ENCODE peak calls at places on chromosome 4, in seven cellular contexts. G is psoas muscle, A is lower leg skin, H is GM10248, F is ovary, M is brain microvascular endothelial cell, D is WERI-Rb-1. S is an unnamed sample.

GRCh38 chr4:8355306-8355705 is 85.2 kb downstream of the ACOX3 start:
- DNase-seq in F (no peak), H (no peak), M (peak), D (peak), G (no peak), A (no peak), S (no peak)

GRCh38 chr4:80172203-80172602 is 25.1 kb upstream of the PRDM8 start:
- DNase-seq in D (no peak), H (no peak), G (no peak), M (no peak), F (no peak), A (no peak), S (no peak)

GRCh38 chr4:112189754-112190153 is 41.8 kb upstream of the AP1AR start:
- DNase-seq in G (no peak), A (no peak), M (no peak), F (no peak), D (no peak), H (no peak), S (no peak)

GRCh38 chr4:12492730-12493398 is 991.3 kb downstream of the RAB28 start:
- DNase-seq in M (no peak), A (no peak), F (no peak), D (no peak), H (no peak), G (no peak), S (no peak)

GRCh38 chr4:8392591-8393190 is 47.8 kb downstream of the ACOX3 start:
- DNase-seq in M (no peak), F (no peak), G (no peak), A (no peak), H (no peak), D (peak), S (no peak)

GRCh38 chr4:31461425-31461824 is 741.3 kb downstream of the PCDH7 start:
- DNase-seq in F (no peak), A (peak), M (peak), H (no peak), D (no peak), G (no peak), S (no peak)

GRCh38 chr4:16496501-16496900 is 270.2 kb upstream of the TAPT1 start:
- DNase-seq in M (peak), H (no peak), F (no peak), A (no peak), D (no peak), G (no peak), S (no peak)

GRCh38 chr4:3299538-3300197 is 6.8 kb downstream of the RGS12 start:
- DNase-seq in F (no peak), H (no peak), G (no peak), A (no peak), M (no peak), D (no peak), S (no peak)

GRCh38 chr4:170875868-170876267 is 786.1 kb upstream of the AADAT start:
- DNase-seq in F (no peak), A (no peak), M (no peak), H (no peak), D (peak), G (no peak), S (no peak)

GRCh38 chr4:4558881-4559280 is 17.0 kb upstream of the STX18 start:
- DNase-seq in H (no peak), F (no peak), M (no peak), A (no peak), G (no peak), D (no peak), S (no peak)

GRCh38 chr4:163111588-163111987 is 55.1 kb downstream of the NAF1 start:
- DNase-seq in G (no peak), M (peak), D (peak), A (no peak), H (no peak), F (no peak), S (no peak)

GRCh38 chr4:4388836-4389575 is 2.1 kb downstream of the NSG1 start:
- DNase-seq in A (no peak), D (no peak), M (no peak), F (peak), H (no peak), G (peak), S (no peak)

GRCh38 chr4:122205687-122206086 is 53.6 kb downstream of the BLTP1 start:
- DNase-seq in A (no peak), H (no peak), D (no peak), M (no peak), F (no peak), G (no peak), S (no peak)

GRCh38 chr4:183171484-183172267 is 72.6 kb downstream of the WWC2 start:
- DNase-seq in F (no peak), D (no peak), G (no peak), M (no peak), A (no peak), H (no peak), S (no peak)

GRCh38 chr4:35125995-35126712 is 1118.2 kb downstream of the ARAP2 start:
- DNase-seq in H (no peak), G (no peak), F (no peak), D (no peak), M (no peak), A (no peak), S (no peak)

GRCh38 chr4:88033309-88033708 is 25.9 kb downstream of the PKD2 start:
- DNase-seq in A (peak), G (no peak), M (peak), F (no peak), H (peak), D (peak), S (peak)

GRCh38 chr4:105843941-105844340 is 51.3 kb upstream of the NPNT start:
- DNase-seq in A (no peak), M (no peak), D (no peak), G (no peak), H (no peak), F (no peak), S (no peak)

GRCh38 chr4:165894159-165894558 is 21.1 kb downstream of the TLL1 start:
- DNase-seq in D (no peak), A (no peak), F (no peak), H (no peak), G (no peak), M (no peak), S (no peak)

GRCh38 chr4:108426493-108426892 is 193.9 kb upstream of the RPL34 start:
- DNase-seq in G (no peak), F (no peak), H (no peak), D (no peak), M (peak), A (no peak), S (no peak)

GRCh38 chr4:101345271-101345595 is 2.1 kb downstream of the PPP3CA start:
- DNase-seq in G (no peak), F (no peak), M (peak), A (no peak), H (peak), D (no peak), S (peak)

GRCh38 chr4:101347267-101347556 is at the start of gene PPP3CA:
- DNase-seq in A (no peak), M (no peak), G (no peak), D (no peak), F (no peak), H (no peak), S (no peak)

GRCh38 chr4:101346312-101346561 is 1.1 kb downstream of the PPP3CA start:
- DNase-seq in G (no peak), H (peak), M (no peak), A (peak), D (no peak), F (no peak), S (peak)

GRCh38 chr4:101346562-101347266 is 612 bp downstream of the PPP3CA start:
- DNase-seq in M (peak), A (peak), D (peak), G (peak), F (peak), H (peak), S (peak)

GRCh38 chr4:101345596-101346311 is 1.6 kb downstream of the PPP3CA start:
- DNase-seq in D (peak), A (peak), G (peak), H (peak), F (peak), M (peak), S (peak)
- TF ChIP-seq CTCF in D (no peak), A (no peak), G (no peak), H (no peak), F (no peak), M (peak), S (no peak)

DNA sequence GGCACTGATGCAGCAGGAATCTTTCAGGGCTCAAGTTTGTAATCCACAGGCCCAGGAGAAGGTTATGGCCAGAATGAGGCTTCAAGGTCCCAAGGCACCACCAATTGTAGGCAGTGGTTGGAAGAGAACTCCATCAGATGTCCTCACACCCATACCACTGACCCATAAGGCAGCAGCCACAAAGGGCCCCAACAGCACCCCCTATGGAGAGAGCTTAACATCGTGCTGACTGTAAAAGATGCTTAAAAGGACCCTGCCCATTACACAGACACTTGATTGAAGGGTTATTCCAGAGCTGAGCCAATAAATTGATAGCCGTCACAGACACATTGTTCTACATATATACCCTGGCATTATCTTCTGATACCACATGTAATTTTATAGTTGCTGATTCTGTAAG is 113.7 kb downstream of the SOWAHB start:
- DNase-seq in A (no peak), F (no peak), G (no peak), H (no peak), M (peak), D (peak), S (no peak)
- TF ChIP-seq CTCF in A (no peak), F (no peak), G (no peak), H (peak), M (peak), D (peak), S (no peak)

GRCh38 chr4:168318266-168318895 is at the start of gene DDX60:
- DNase-seq in D (no peak), M (peak), F (peak), G (peak), A (peak), H (peak), S (peak)
- TF ChIP-seq CTCF in D (no peak), M (peak), F (no peak), G (peak), A (no peak), H (no peak), S (peak)

GRCh38 chr4:186190456-186191265 is 706 bp upstream of the CYP4V2 start:
- DNase-seq in M (no peak), G (no peak), A (peak), H (peak), F (no peak), D (peak), S (peak)
- TF ChIP-seq CTCF in M (peak), G (no peak), A (no peak), H (peak), F (no peak), D (no peak), S (peak)

GRCh38 chr4:116055857-116056827 is 942.7 kb upstream of the NDST4 start:
- DNase-seq in F (no peak), A (no peak), D (no peak), G (no peak), H (no peak), M (no peak), S (no peak)
- TF ChIP-seq CTCF in F (no peak), A (no peak), D (no peak), G (no peak), H (peak), M (no peak), S (no peak)

GRCh38 chr4:76375703-76376102 is 45.2 kb downstream of the CCDC158 start:
- DNase-seq in A (no peak), G (no peak), H (no peak), D (no peak), F (no peak), M (no peak), S (no peak)

GRCh38 chr4:76380561-76380960 is 40.4 kb downstream of the CCDC158 start:
- DNase-seq in G (no peak), H (no peak), D (no peak), F (no peak), M (no peak), A (no peak), S (no peak)

GRCh38 chr4:76377481-76377901 is 43.5 kb downstream of the CCDC158 start:
- DNase-seq in F (no peak), M (no peak), D (no peak), G (no peak), A (no peak), H (no peak), S (no peak)

GRCh38 chr4:76376534-76376933 is 44.4 kb downstream of the CCDC158 start:
- DNase-seq in A (no peak), F (no peak), D (no peak), M (no peak), H (no peak), G (no peak), S (no peak)

DNA sequence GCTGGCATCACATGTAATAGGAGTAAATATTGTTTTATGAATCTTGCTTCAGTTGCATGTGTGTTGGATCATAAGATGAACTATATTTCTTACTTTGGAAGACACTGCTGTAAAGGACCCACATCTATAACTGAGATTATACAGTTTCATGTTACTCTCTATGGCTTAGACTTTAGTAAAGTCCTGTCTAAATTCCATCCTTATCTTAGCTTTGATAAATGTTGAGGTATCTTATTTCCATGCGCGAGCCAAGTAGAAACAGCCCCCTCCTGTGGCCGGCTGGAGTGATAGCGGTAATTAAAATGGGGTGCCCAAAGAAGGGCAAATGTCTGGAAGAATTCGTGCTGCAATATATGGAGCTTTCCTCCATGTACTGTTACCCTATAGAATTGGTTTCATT is 43.0 kb downstream of the CCDC158 start:
- DNase-seq in H (peak), G (no peak), M (peak), D (peak), A (no peak), F (no peak), S (peak)
- TF ChIP-seq CTCF in H (peak), G (no peak), M (peak), D (peak), A (no peak), F (no peak), S (no peak)

DNA sequence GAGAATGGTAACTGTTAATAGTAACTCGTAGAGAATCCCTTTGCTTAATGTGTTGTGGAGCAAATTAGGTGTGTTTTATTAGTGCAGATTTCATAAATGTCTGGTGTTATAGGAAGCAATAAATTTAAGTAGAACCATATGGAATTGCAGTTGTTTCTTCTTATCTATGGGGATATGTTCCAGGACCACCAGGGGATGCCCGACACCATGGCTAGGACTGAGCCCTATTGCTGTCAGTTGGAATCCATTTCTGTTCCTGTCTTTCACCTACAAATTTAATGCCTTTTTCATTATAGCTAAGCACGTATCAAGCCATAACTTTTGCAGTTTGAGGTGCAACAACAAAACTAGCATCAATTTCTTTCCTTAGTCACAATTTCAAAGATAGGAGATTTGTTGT is 72.5 kb downstream of the DDIT4L start:
- DNase-seq in F (no peak), G (no peak), M (no peak), A (no peak), D (no peak), H (no peak), S (no peak)
- TF ChIP-seq CTCF in F (no peak), G (peak), M (no peak), A (no peak), D (no peak), H (no peak), S (no peak)

GRCh38 chr4:1754336-1754735 is 33.0 kb downstream of the TACC3 start:
- DNase-seq in A (no peak), H (no peak), F (no peak), G (no peak), D (no peak), M (no peak), S (no peak)
- TF ChIP-seq CTCF in A (no peak), H (no peak), F (no peak), G (no peak), D (no peak), M (no peak), S (no peak)